ENCODE peak calls at places on chromosomes 1 and 21, in four cellular contexts. One of them, this sample, is unnamed.

GRCh38 chr1:85484716-85485115 is 19.8 kb upstream of the DDAH1 start:
- DNase-seq in fibroblast of the aortic adventitia: no peak
- DNase-seq in astrocyte of the spinal cord: no peak
- DNase-seq in A673: no peak
- DNase-seq in this sample: no peak

GRCh38 chr1:205267306-205267902 is 39.7 kb downstream of the TMCC2 start:
- DNase-seq in astrocyte of the spinal cord: no peak
- DNase-seq in fibroblast of the aortic adventitia: no peak
- DNase-seq in A673: no peak
- DNase-seq in this sample: no peak

GRCh38 chr1:9010781-9011323 is 15.4 kb downstream of the SLC2A7 start:
- DNase-seq in astrocyte of the spinal cord: no peak
- DNase-seq in A673: no peak
- DNase-seq in fibroblast of the aortic adventitia: no peak
- DNase-seq in this sample: no peak

GRCh38 chr1:54815086-54815876 is 14.2 kb upstream of the TTC22 start:
- DNase-seq in A673: no peak
- DNase-seq in astrocyte of the spinal cord: no peak
- DNase-seq in fibroblast of the aortic adventitia: no peak
- DNase-seq in this sample: no peak

GRCh38 chr1:151809625-151810556 is 4.7 kb upstream of the LINGO4 start:
- DNase-seq in A673: no peak
- DNase-seq in fibroblast of the aortic adventitia: peak; percentile 27
- DNase-seq in astrocyte of the spinal cord: no peak
- DNase-seq in this sample: no peak

GRCh38 chr1:67058242-67058641 is 4.3 kb upstream of the SLC35D1 start:
- DNase-seq in A673: no peak
- DNase-seq in fibroblast of the aortic adventitia: no peak
- DNase-seq in astrocyte of the spinal cord: no peak
- DNase-seq in this sample: no peak

GRCh38 chr1:55061000-55061705 is 21.8 kb downstream of the PCSK9 start:
- DNase-seq in A673: no peak
- DNase-seq in fibroblast of the aortic adventitia: no peak
- DNase-seq in astrocyte of the spinal cord: no peak
- DNase-seq in this sample: no peak

GRCh38 chr1:153670257-153670858 is 435 bp downstream of the ILF2 start:
- DNase-seq in fibroblast of the aortic adventitia: no peak
- DNase-seq in astrocyte of the spinal cord: no peak
- DNase-seq in A673: no peak
- DNase-seq in this sample: no peak

GRCh38 chr1:206127336-206127735 is 10.1 kb upstream of the AVPR1B start:
- DNase-seq in A673: no peak
- DNase-seq in fibroblast of the aortic adventitia: no peak
- DNase-seq in astrocyte of the spinal cord: no peak
- DNase-seq in this sample: no peak

GRCh38 chr1:54978528-54979326 is 1.7 kb upstream of the TMEM61 start:
- DNase-seq in fibroblast of the aortic adventitia: no peak
- DNase-seq in A673: no peak
- DNase-seq in astrocyte of the spinal cord: no peak
- DNase-seq in this sample: no peak

GRCh38 chr1:34781844-34782391 is 904 bp downstream of the GJB3 start:
- DNase-seq in A673: no peak
- DNase-seq in fibroblast of the aortic adventitia: no peak
- DNase-seq in astrocyte of the spinal cord: no peak
- DNase-seq in this sample: no peak

GRCh38 chr1:43043695-43044094 is 85.0 kb upstream of the SLC2A1 start:
- DNase-seq in A673: no peak
- DNase-seq in fibroblast of the aortic adventitia: no peak
- DNase-seq in astrocyte of the spinal cord: no peak
- DNase-seq in this sample: no peak

GRCh38 chr21:17513214-17514123 is 626 bp downstream of the CXADR start:
- DNase-seq in A673: peak; percentile 44
- DNase-seq in astrocyte of the spinal cord: peak; percentile 55
- DNase-seq in fibroblast of the aortic adventitia: peak; percentile 33
- DNase-seq in this sample: no peak

GRCh38 chr1:177786346-177786745 is 183.5 kb downstream of the SEC16B start:
- DNase-seq in astrocyte of the spinal cord: no peak
- DNase-seq in fibroblast of the aortic adventitia: no peak
- DNase-seq in A673: no peak
- DNase-seq in this sample: no peak

GRCh38 chr1:2119886-2120285 is 69.7 kb downstream of the PRKCZ start:
- DNase-seq in fibroblast of the aortic adventitia: no peak
- DNase-seq in A673: no peak
- DNase-seq in astrocyte of the spinal cord: no peak
- DNase-seq in this sample: no peak

GRCh38 chr1:197199923-197200467 is 53.5 kb upstream of the ASPM start:
- DNase-seq in astrocyte of the spinal cord: no peak
- DNase-seq in fibroblast of the aortic adventitia: no peak
- DNase-seq in A673: peak; percentile 4
- DNase-seq in this sample: peak; percentile 14

GRCh38 chr1:41467673-41468072 is 16.8 kb downstream of the EDN2 start:
- DNase-seq in fibroblast of the aortic adventitia: no peak
- DNase-seq in A673: no peak
- DNase-seq in astrocyte of the spinal cord: no peak
- DNase-seq in this sample: no peak

GRCh38 chr1:30145723-30146263 is 577.6 kb downstream of the MATN1 start:
- DNase-seq in A673: no peak
- DNase-seq in fibroblast of the aortic adventitia: no peak
- DNase-seq in astrocyte of the spinal cord: no peak
- DNase-seq in this sample: no peak

GRCh38 chr1:921011-921837 is 2.5 kb upstream of the SAMD11 start:
- DNase-seq in fibroblast of the aortic adventitia: peak; percentile 67
- DNase-seq in A673: peak; percentile 93
- DNase-seq in astrocyte of the spinal cord: peak; percentile 77
- DNase-seq in this sample: peak; percentile 69

GRCh38 chr1:23902611-23903278 is 10.4 kb downstream of the CNR2 start:
- DNase-seq in A673: no peak
- DNase-seq in astrocyte of the spinal cord: no peak
- DNase-seq in fibroblast of the aortic adventitia: no peak
- DNase-seq in this sample: no peak

GRCh38 chr1:173475564-173476196 is 1.5 kb upstream of the PRDX6 start:
- DNase-seq in astrocyte of the spinal cord: peak; percentile 75
- DNase-seq in A673: no peak
- DNase-seq in fibroblast of the aortic adventitia: peak; percentile 75
- DNase-seq in this sample: peak; percentile 72

GRCh38 chr1:186792870-186793581 is 35.7 kb upstream of the PLA2G4A start:
- DNase-seq in A673: no peak
- DNase-seq in astrocyte of the spinal cord: peak; percentile 69
- DNase-seq in fibroblast of the aortic adventitia: no peak
- DNase-seq in this sample: no peak

GRCh38 chr1:208031316-208031931 is 120.5 kb upstream of the CD34 start:
- DNase-seq in astrocyte of the spinal cord: no peak
- DNase-seq in A673: no peak
- DNase-seq in fibroblast of the aortic adventitia: no peak
- DNase-seq in this sample: no peak

GRCh38 chr1:239814306-239814881 is 277.3 kb upstream of the FMN2 start:
- DNase-seq in astrocyte of the spinal cord: peak; percentile 89
- DNase-seq in fibroblast of the aortic adventitia: peak; percentile 12
- DNase-seq in A673: peak; percentile 17
- DNase-seq in this sample: peak; percentile 37

GRCh38 chr21:34362670-34363069 is 1.1 kb upstream of the KCNE2 start:
- DNase-seq in A673: no peak
- DNase-seq in fibroblast of the aortic adventitia: no peak
- DNase-seq in astrocyte of the spinal cord: no peak
- DNase-seq in this sample: no peak

GRCh38 chr1:89167590-89168215 is 8.1 kb downstream of the GBP7 start:
- DNase-seq in fibroblast of the aortic adventitia: no peak
- DNase-seq in A673: peak; percentile 45
- DNase-seq in astrocyte of the spinal cord: no peak
- DNase-seq in this sample: no peak

GRCh38 chr1:233238884-233239432 is 56.6 kb downstream of the PCNX2 start:
- DNase-seq in fibroblast of the aortic adventitia: peak; percentile 37
- DNase-seq in A673: no peak
- DNase-seq in astrocyte of the spinal cord: no peak
- DNase-seq in this sample: no peak

GRCh38 chr1:9238550-9238949 is 4.0 kb downstream of the H6PD start:
- DNase-seq in fibroblast of the aortic adventitia: no peak
- DNase-seq in A673: no peak
- DNase-seq in astrocyte of the spinal cord: no peak
- DNase-seq in this sample: no peak

GRCh38 chr1:182927693-182928433 is 25.1 kb downstream of the SHCBP1L start:
- DNase-seq in fibroblast of the aortic adventitia: no peak
- DNase-seq in astrocyte of the spinal cord: no peak
- DNase-seq in A673: no peak
- DNase-seq in this sample: no peak

GRCh38 chr1:186044079-186044685 is 310.0 kb downstream of the HMCN1 start:
- DNase-seq in fibroblast of the aortic adventitia: no peak
- DNase-seq in A673: no peak
- DNase-seq in astrocyte of the spinal cord: no peak
- DNase-seq in this sample: no peak

GRCh38 chr1:215005656-215006335 is 76.7 kb upstream of the KCNK2 start:
- DNase-seq in A673: no peak
- DNase-seq in fibroblast of the aortic adventitia: peak; percentile 47
- DNase-seq in astrocyte of the spinal cord: no peak
- DNase-seq in this sample: peak; percentile 84

GRCh38 chr1:43464840-43465693 is 11.3 kb upstream of the HYI start:
- DNase-seq in astrocyte of the spinal cord: peak; percentile 13
- DNase-seq in A673: no peak
- DNase-seq in fibroblast of the aortic adventitia: peak; percentile 60
- DNase-seq in this sample: no peak

GRCh38 chr1:216184281-216184680 is 239.0 kb downstream of the USH2A start:
- DNase-seq in fibroblast of the aortic adventitia: no peak
- DNase-seq in A673: peak; percentile 14
- DNase-seq in astrocyte of the spinal cord: no peak
- DNase-seq in this sample: no peak

GRCh38 chr1:34591751-34592629 is 162.9 kb upstream of the GJB5 start:
- DNase-seq in A673: no peak
- DNase-seq in fibroblast of the aortic adventitia: peak; percentile 11
- DNase-seq in astrocyte of the spinal cord: no peak
- DNase-seq in this sample: peak; percentile 17

GRCh38 chr21:42189860-42190491 is 29.0 kb upstream of the ABCG1 start:
- DNase-seq in fibroblast of the aortic adventitia: no peak
- DNase-seq in astrocyte of the spinal cord: no peak
- DNase-seq in A673: no peak
- DNase-seq in this sample: peak; percentile 14

DNA sequence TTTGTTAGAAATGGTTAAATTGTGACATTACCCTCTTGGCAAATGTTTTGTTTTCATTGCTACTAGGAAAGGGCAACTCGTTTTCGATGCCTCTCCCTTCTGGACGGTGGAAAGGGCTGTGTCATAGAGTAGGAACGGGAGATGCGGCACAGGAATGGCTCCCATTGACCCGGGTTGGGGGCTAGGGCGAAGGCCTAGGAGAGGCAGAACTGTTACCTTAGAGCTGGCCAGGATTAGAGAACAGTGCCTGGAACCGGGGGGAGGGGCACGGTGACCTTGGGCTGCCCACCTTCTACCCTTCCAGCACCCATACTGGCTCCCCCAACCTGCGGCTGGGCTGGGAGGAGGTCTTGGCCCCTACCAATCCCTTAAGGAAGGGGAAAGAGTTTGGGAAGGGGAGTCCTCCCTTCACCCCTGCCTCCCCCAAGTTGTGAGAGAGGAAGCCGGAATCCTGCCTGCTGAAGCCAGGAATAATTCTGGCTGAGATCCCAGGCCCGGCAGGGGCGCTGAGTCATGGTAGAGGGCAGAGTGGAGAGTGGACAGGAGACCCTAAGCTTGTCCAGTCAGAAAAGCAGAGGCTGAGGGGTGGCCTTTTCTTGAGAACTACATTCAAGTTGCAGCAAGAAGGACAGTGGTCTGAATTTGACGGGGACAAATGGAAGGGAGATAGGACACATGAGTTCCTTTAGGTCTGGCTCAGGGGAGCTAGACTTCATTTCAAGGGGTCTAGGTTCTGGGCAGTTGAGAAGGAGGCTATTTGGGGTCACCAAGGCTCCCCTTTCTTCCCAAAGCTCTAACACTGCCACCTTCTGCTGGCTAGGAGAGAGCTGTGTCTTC is 8.2 kb downstream of the LMNA start:
- DNase-seq in astrocyte of the spinal cord: peak; percentile 98
- DNase-seq in A673: no peak
- DNase-seq in fibroblast of the aortic adventitia: peak; percentile 90
- DNase-seq in this sample: peak; percentile 84
- TF ChIP-seq CTCF in astrocyte of the spinal cord: no peak
- TF ChIP-seq CTCF in A673: no peak
- TF ChIP-seq CTCF in fibroblast of the aortic adventitia: no peak
- TF ChIP-seq CTCF in this sample: no peak

GRCh38 chr21:44637018-44637850 is at the start of gene KRTAP10-10:
- DNase-seq in astrocyte of the spinal cord: no peak
- DNase-seq in fibroblast of the aortic adventitia: no peak
- DNase-seq in A673: no peak
- DNase-seq in this sample: no peak
- H3K4me3 ChIP-seq in astrocyte of the spinal cord: no peak within 1 kb of the TSS
- H3K4me3 ChIP-seq in fibroblast of the aortic adventitia: no peak within 1 kb of the TSS
- H3K4me3 ChIP-seq in A673: no peak within 1 kb of the TSS
- H3K4me3 ChIP-seq in this sample: no peak within 1 kb of the TSS

DNA sequence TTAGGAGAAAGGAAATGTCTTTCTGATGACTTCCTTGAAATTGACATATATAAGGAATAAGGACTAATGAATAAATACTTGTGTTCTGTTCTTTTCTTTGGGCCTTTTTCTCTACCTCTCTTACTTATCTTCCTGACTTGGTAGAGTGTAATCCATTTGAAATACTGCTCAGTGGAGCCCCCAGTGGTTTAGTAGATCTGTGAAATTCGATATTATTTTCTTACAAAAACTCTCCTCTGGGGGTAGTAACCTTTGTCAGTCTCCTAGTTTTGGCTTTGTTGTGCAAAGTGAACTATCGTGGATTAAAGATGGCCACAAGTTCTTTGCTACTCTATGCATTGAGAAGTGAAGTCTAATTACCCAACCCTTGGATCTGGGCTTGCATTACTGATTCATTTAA is 48.8 kb downstream of the DUSP10 start:
- DNase-seq in fibroblast of the aortic adventitia: no peak
- DNase-seq in astrocyte of the spinal cord: no peak
- DNase-seq in A673: no peak
- DNase-seq in this sample: no peak
- TF ChIP-seq CTCF in fibroblast of the aortic adventitia: no peak
- TF ChIP-seq CTCF in astrocyte of the spinal cord: no peak
- TF ChIP-seq CTCF in A673: no peak
- TF ChIP-seq CTCF in this sample: peak; percentile 10

GRCh38 chr1:157134442-157134841 is 3.8 kb downstream of the ETV3 start:
- DNase-seq in A673: no peak
- DNase-seq in astrocyte of the spinal cord: no peak
- DNase-seq in fibroblast of the aortic adventitia: no peak
- DNase-seq in this sample: no peak

GRCh38 chr1:157132602-157133167 is 5.5 kb downstream of the ETV3 start:
- DNase-seq in astrocyte of the spinal cord: no peak
- DNase-seq in fibroblast of the aortic adventitia: no peak
- DNase-seq in A673: no peak
- DNase-seq in this sample: no peak

GRCh38 chr1:157132111-157132510 is 6.1 kb downstream of the ETV3 start:
- DNase-seq in astrocyte of the spinal cord: no peak
- DNase-seq in fibroblast of the aortic adventitia: no peak
- DNase-seq in A673: no peak
- DNase-seq in this sample: no peak

GRCh38 chr1:157135070-157135469 is 3.1 kb downstream of the ETV3 start:
- DNase-seq in fibroblast of the aortic adventitia: no peak
- DNase-seq in A673: no peak
- DNase-seq in astrocyte of the spinal cord: no peak
- DNase-seq in this sample: no peak

DNA sequence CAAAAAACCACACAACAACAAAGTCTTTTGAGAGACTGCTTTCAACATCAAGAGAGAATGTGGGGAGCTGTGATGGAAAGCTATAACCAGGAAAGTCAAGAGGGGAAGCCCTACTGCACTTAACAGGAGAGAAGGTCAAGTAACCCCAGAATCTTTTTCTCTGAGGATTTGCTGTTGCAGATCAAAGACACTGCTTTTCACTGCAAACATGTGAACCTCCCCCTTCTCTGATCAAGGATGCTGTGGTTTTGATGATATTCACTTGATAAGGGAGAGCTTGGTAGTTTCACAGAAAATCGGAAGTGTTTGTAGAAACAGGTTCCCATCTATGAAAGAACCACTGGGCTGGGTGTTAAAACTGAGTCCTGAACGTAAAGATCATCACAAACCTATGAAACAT is 4.8 kb downstream of the ETV3 start:
- DNase-seq in A673: no peak
- DNase-seq in astrocyte of the spinal cord: no peak
- DNase-seq in fibroblast of the aortic adventitia: no peak
- DNase-seq in this sample: no peak
- H3K4me3 ChIP-seq in A673: no peak overlapping the region
- H3K4me3 ChIP-seq in astrocyte of the spinal cord: no peak overlapping the region
- H3K4me3 ChIP-seq in fibroblast of the aortic adventitia: no peak overlapping the region
- H3K4me3 ChIP-seq in this sample: no peak overlapping the region